ENCODE peak calls at places on chromosome 1, in four cellular contexts. W is OCI-LY7; P is stimulated activated CD8-positive, alpha-beta memory T cell treated with anti-CD3 and anti-CD28 coated beads, Interleukin-7, amount 100 ng/mL, for 1 hour; F is Panc1. K is an unnamed sample.
A peak's percentile ranks its signal among the peaks of the same experiment; 100 is the strongest.

GRCh38 chr1:26025517-26025916 is 3.9 kb downstream of the EXTL1 start:
- DNase-seq in W (no peak), P (no peak), F (no peak), K (no peak)

GRCh38 chr1:62796151-62796680 is 12.3 kb downstream of the ATG4C start:
- DNase-seq in W (no peak), P (no peak), F (no peak), K (no peak)

GRCh38 chr1:10171995-10172669 is 38.2 kb upstream of the KIF1B start:
- DNase-seq in W (no peak), P (no peak), F (no peak), K (no peak)

GRCh38 chr1:161021959-161022332 is 994 bp upstream of the F11R start:
- DNase-seq in W (no peak), P (no peak), F (no peak), K (no peak)

GRCh38 chr1:183025782-183026774 is 2.9 kb downstream of the LAMC1 start:
- DNase-seq in W (no peak), P (no peak), F (no peak), K (no peak)

GRCh38 chr1:213615226-213615881 is 372.4 kb upstream of the PROX1 start:
- DNase-seq in W (no peak), P (no peak), F (no peak), K (no peak)

GRCh38 chr1:160978510-160978927 is 23.9 kb upstream of the ITLN2 start:
- DNase-seq in W (no peak), P (no peak), F (no peak), K (no peak)

GRCh38 chr1:160284220-160284781 is 632 bp downstream of the PEX19 start:
- DNase-seq in W (peak; percentile 41), P (no peak), F (no peak), K (no peak)

GRCh38 chr1:220144051-220144450 is 50.1 kb downstream of the IARS2 start:
- DNase-seq in W (no peak), P (no peak), F (no peak), K (no peak)

GRCh38 chr1:151537112-151537511 is 3.0 kb upstream of the TUFT1 start:
- DNase-seq in W (no peak), P (no peak), F (peak; percentile 78), K (peak; percentile 56)

GRCh38 chr1:98386675-98387440 is 274.7 kb upstream of the SNX7 start:
- DNase-seq in W (no peak), P (no peak), F (no peak), K (no peak)

GRCh38 chr1:26305667-26306289 is 658 bp downstream of the UBXN11 start:
- DNase-seq in W (no peak), P (no peak), F (no peak), K (no peak)

GRCh38 chr1:76657618-76658017 is 209.7 kb upstream of the ST6GALNAC5 start:
- DNase-seq in W (no peak), P (no peak), F (no peak), K (no peak)

GRCh38 chr1:35210306-35211112 is 17.6 kb upstream of the SFPQ start:
- DNase-seq in W (no peak), P (no peak), F (no peak), K (no peak)

GRCh38 chr1:79353224-79353623 is 346.7 kb upstream of the ADGRL4 start:
- DNase-seq in W (peak; percentile 20), P (no peak), F (no peak), K (no peak)